ENCODE peak calls at places on chromosome X, in nine cellular contexts. P is PC-3; U is upper lobe of right lung; F is tibial artery; C is mammary epithelial cell; O is effector memory CD4-positive, alpha-beta T cell; A is left ventricle myocardium inferior; T is pancreas; D is BE2C. K is an unnamed sample. For H3K9me3, the result is how much of the 10 kb centered on the place peaks cover.

GRCh38 chrX:107562482-107562881 is 65.8 kb upstream of the PRPS1 start:
- DNase-seq in P (peak), U (no peak), F (no peak), C (peak), O (no peak), A (no peak), T (no peak), D (no peak), K (no peak)

GRCh38 chrX:13220916-13221315 is 98.9 kb downstream of the ATXN3L start:
- DNase-seq in P (peak), U (no peak), F (no peak), C (peak), O (no peak), A (no peak), T (no peak), D (no peak), K (no peak)

GRCh38 chrX:5397409-5397808 is 831.3 kb downstream of the NLGN4X start:
- DNase-seq in P (no peak), U (no peak), F (no peak), C (no peak), O (no peak), A (no peak), T (no peak), D (no peak), K (no peak)

GRCh38 chrX:30821116-30821515 is 67.9 kb downstream of the TAB3 start:
- DNase-seq in P (peak), U (no peak), F (no peak), C (no peak), O (no peak), A (no peak), T (no peak), D (no peak), K (no peak)

GRCh38 chrX:72258174-72258573 is 18.9 kb downstream of the RPS4X start:
- DNase-seq in P (peak), U (no peak), F (no peak), C (no peak), O (no peak), A (no peak), T (no peak), D (peak), K (no peak)

GRCh38 chrX:32155044-32155638 is 1056.2 kb downstream of the DMD start:
- DNase-seq in P (no peak), U (no peak), F (no peak), C (no peak), O (no peak), A (no peak), T (no peak), D (no peak), K (no peak)

GRCh38 chrX:74458738-74459137 is 37.4 kb downstream of the SLC16A2 start:
- DNase-seq in P (peak), U (no peak), F (no peak), C (peak), O (no peak), A (no peak), T (no peak), D (no peak), K (no peak)

GRCh38 chrX:19514791-19515614 is at the start of gene MAP3K15:
- DNase-seq in P (peak), U (peak), F (peak), C (no peak), O (no peak), A (peak), T (peak), D (peak), K (peak)

GRCh38 chrX:11185861-11186260 is 74.7 kb downstream of the HCCS start:
- DNase-seq in P (no peak), U (no peak), F (no peak), C (no peak), O (no peak), A (no peak), T (no peak), D (no peak), K (no peak)

GRCh38 chrX:47651043-47651905 is 911 bp upstream of the ELK1 start:
- DNase-seq in P (no peak), U (no peak), F (no peak), C (no peak), O (no peak), A (no peak), T (no peak), D (no peak), K (no peak)

GRCh38 chrX:96909291-96909690 is 25.6 kb downstream of the RPA4 start:
- DNase-seq in P (no peak), U (no peak), F (no peak), C (no peak), O (no peak), A (no peak), T (no peak), D (no peak), K (no peak)

GRCh38 chrX:70066646-70067045 is 4.4 kb downstream of the OTUD6A start:
- DNase-seq in P (no peak), U (no peak), F (no peak), C (no peak), O (no peak), A (no peak), T (no peak), D (no peak), K (no peak)

DNA sequence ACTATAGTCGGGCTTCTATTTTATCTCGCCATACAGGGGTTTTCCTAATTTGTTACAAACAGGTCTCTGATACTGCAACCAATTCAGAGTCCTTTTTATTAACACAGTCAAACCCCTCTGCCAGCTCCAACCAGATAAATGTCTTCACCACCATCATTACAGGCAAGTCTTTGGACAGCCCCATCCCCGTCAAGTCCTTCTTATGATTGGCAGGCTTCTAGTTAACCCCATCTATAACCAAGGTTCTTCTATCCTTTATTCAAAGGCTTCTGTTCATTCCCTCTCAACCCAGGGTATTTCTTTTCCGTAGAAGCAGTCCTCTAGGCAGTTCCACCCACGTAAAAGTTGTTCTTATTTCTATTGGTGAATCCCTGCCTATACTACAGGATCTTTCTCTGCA is 29.9 kb upstream of the FOXR2 start:
- DNase-seq in P (no peak), U (no peak), F (no peak), C (no peak), O (no peak), A (no peak), T (no peak), D (no peak), K (no peak)
- H3K9me3 ChIP-seq in P (under half), U (under half), F (under half), C (under half), O (under half), A (under half), T (under half), D (under half), K (under half)

GRCh38 chrX:153870288-153870690 is 15.7 kb downstream of the L1CAM start:
- DNase-seq in P (no peak), U (no peak), F (no peak), C (no peak), O (no peak), A (no peak), T (no peak), D (no peak), K (no peak)

GRCh38 chrX:153869473-153870287 is 16.3 kb downstream of the L1CAM start:
- DNase-seq in P (no peak), U (no peak), F (no peak), C (no peak), O (no peak), A (no peak), T (no peak), D (no peak), K (no peak)

GRCh38 chrX:153867671-153868070 is 18.3 kb downstream of the L1CAM start:
- DNase-seq in P (no peak), U (no peak), F (no peak), C (no peak), O (no peak), A (no peak), T (no peak), D (no peak), K (no peak)

GRCh38 chrX:153867139-153867538 is 18.8 kb downstream of the L1CAM start:
- DNase-seq in P (no peak), U (no peak), F (no peak), C (no peak), O (no peak), A (no peak), T (no peak), D (no peak), K (no peak)

GRCh38 chrX:153868576-153869472 is 17.1 kb downstream of the L1CAM start:
- DNase-seq in P (no peak), U (no peak), F (no peak), C (no peak), O (no peak), A (no peak), T (no peak), D (no peak), K (no peak)
- H3K4me3 ChIP-seq in P (no peak), U (no peak), F (no peak), C (no peak), O (no peak), A (no peak), T (no peak), D (no peak), K (no peak)

GRCh38 chrX:63058204-63058603 is 292.9 kb downstream of the SPIN4 start:
- DNase-seq in P (no peak), U (no peak), F (no peak), C (no peak), O (no peak), A (no peak), T (no peak), D (no peak), K (no peak)
- H3K9me3 ChIP-seq in P (under half), U (under half), F (under half), C (under half), O (under half), A (under half), T (under half), D (under half), K (under half)

DNA sequence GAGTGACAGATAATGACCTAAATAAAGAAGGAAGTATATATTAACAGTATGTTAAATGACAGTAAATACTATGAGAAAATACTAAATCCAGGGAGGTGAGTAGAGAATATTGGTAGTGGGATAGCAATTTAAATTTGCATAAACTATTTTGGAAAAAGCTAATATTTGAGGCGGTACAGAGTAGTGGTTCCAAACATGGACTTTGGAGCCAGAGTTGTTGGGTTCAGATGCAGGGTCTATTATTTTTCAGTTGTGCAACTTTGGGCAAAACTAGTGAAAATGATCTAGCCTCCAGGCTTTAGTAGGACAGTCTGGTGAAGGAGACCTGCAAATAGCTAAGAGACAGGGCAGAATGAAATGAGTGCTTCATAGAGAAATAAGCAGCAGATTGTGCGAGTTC is 84.8 kb upstream of the SOX3 start:
- DNase-seq in P (no peak), U (no peak), F (no peak), C (no peak), O (no peak), A (no peak), T (no peak), D (no peak), K (no peak)
- H3K4me3 ChIP-seq in P (no peak), U (no peak), F (no peak), C (no peak), O (no peak), A (no peak), T (no peak), D (no peak), K (no peak)

DNA sequence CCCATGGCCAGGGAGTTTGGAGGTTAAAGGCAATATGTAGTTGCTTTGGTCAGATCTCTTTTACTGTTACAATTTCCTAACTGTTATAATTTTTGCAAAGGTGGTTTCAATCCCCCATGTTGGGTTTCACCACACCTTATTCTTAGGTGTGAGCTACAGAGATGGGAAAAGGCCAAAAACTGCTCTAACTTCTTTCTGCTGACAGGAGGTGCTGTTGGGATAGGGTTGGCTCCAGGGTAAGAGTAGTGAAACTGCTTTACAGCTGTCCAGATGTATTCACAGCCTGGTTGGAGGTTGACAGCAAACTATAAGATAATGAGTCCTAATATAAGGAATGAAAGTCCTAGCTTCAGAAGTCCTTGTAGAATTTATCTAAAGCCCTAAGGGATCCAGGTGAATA is 181.3 kb upstream of the TEX13D start:
- DNase-seq in P (no peak), U (no peak), F (no peak), C (no peak), O (no peak), A (no peak), T (no peak), D (no peak), K (no peak)
- H3K9me3 ChIP-seq in P (under half), U (under half), F (under half), C (under half), O (under half), A (under half), T (under half), D (under half), K (under half)

GRCh38 chrX:123581586-123581985 is 151.3 kb downstream of the THOC2 start:
- DNase-seq in P (no peak), U (no peak), F (no peak), C (no peak), O (no peak), A (no peak), T (no peak), D (no peak), K (no peak)
- H3K4me3 ChIP-seq in P (no peak), U (no peak), F (no peak), C (no peak), O (no peak), A (no peak), T (no peak), D (no peak), K (no peak)

GRCh38 chrX:28649541-28649940 is 62.3 kb downstream of the IL1RAPL1 start:
- DNase-seq in P (peak), U (no peak), F (no peak), C (no peak), O (no peak), A (no peak), T (no peak), D (no peak), K (no peak)
- H3K9me3 ChIP-seq in P (under half), U (under half), F (under half), C (under half), O (under half), A (under half), T (under half), D (under half), K (under half)

K was measured in stomach.